ENCODE peak calls at places on chromosomes 7 and 10, in seven cellular contexts. Q is HCEC 1CT; B is AG10803; C is DMS 273 treated with DMSO at 0.1 percent for 48 hours; S is progenitor cell of endocrine pancreas; I is A172; A is effector CD4-positive, alpha-beta T cell. D is an unnamed sample.

GRCh38 chr10:84818956-84819355 is 490.6 kb downstream of the CCSER2 start:
- DNase-seq in B (no peak), S (no peak), A (no peak), C (no peak), I (no peak), Q (no peak), D (no peak)

GRCh38 chr10:23604613-23605012 is 165.7 kb downstream of the OTUD1 start:
- DNase-seq in B (no peak), C (no peak), A (no peak), I (no peak), S (no peak), Q (no peak), D (no peak)

GRCh38 chr10:44356139-44357115 is 28.5 kb downstream of the CXCL12 start:
- DNase-seq in A (no peak), B (no peak), I (no peak), S (no peak), C (no peak), Q (no peak), D (no peak)

GRCh38 chr10:32979041-32979440 is 21.0 kb upstream of the ITGB1 start:
- DNase-seq in I (no peak), A (no peak), C (no peak), B (peak), S (no peak), Q (peak), D (peak)

GRCh38 chr7:122199171-122199570 is 55.1 kb upstream of the AASS start:
- DNase-seq in Q (no peak), C (no peak), I (peak), S (no peak), A (no peak), B (no peak), D (peak)

GRCh38 chr10:17199351-17199804 is 2.1 kb downstream of the TRDMT1 start:
- DNase-seq in A (no peak), S (no peak), I (no peak), B (peak), C (peak), Q (peak), D (peak)

GRCh38 chr10:89352039-89352597 is 24.3 kb downstream of the IFIT3 start:
- DNase-seq in S (peak), A (no peak), B (peak), C (no peak), I (peak), Q (peak), D (peak)

GRCh38 chr7:38825721-38826440 is 83.1 kb downstream of the VPS41 start:
- DNase-seq in S (no peak), A (no peak), I (no peak), B (no peak), C (no peak), Q (no peak), D (peak)

GRCh38 chr7:137423321-137423720 is 79.8 kb upstream of the PTN start:
- DNase-seq in C (no peak), A (no peak), B (no peak), S (no peak), Q (peak), I (no peak), D (peak)

GRCh38 chr7:73893342-73894101 is 32.6 kb downstream of the TMEM270 start:
- DNase-seq in I (peak), C (peak), Q (no peak), A (no peak), S (no peak), B (peak), D (peak)

GRCh38 chr10:727162-727790 is 37.8 kb upstream of the DIP2C start:
- DNase-seq in I (no peak), S (no peak), A (no peak), Q (no peak), C (no peak), B (no peak), D (no peak)

GRCh38 chr10:29438271-29438670 is 149.4 kb downstream of the LYZL1 start:
- DNase-seq in B (no peak), C (no peak), A (no peak), I (peak), Q (peak), S (no peak), D (peak)

GRCh38 chr7:101870361-101871062 is 53.1 kb downstream of the CUX1 start:
- DNase-seq in I (no peak), A (no peak), Q (peak), C (no peak), B (no peak), S (no peak), D (peak)

GRCh38 chr7:96224682-96225081 is 97.2 kb downstream of the SLC25A13 start:
- DNase-seq in S (no peak), I (no peak), B (no peak), A (no peak), Q (peak), C (no peak), D (no peak)

GRCh38 chr10:94217431-94217830 is 145.3 kb downstream of the NOC3L start:
- DNase-seq in B (peak), Q (no peak), C (no peak), I (no peak), A (no peak), S (no peak), D (peak)

GRCh38 chr7:102279537-102280400 is 6.9 kb upstream of the SH2B2 start:
- DNase-seq in B (peak), I (peak), S (peak), A (peak), Q (peak), C (peak), D (peak)

GRCh38 chr7:138814806-138815332 is 16.9 kb upstream of the ATP6V0A4 start:
- DNase-seq in C (no peak), S (no peak), Q (no peak), B (no peak), A (no peak), I (no peak), D (no peak)

GRCh38 chr7:51019231-51019844 is 236.6 kb upstream of the GRB10 start:
- DNase-seq in I (peak), S (no peak), A (no peak), Q (peak), C (no peak), B (peak), D (peak)

GRCh38 chr7:149220534-149220933 is 18.9 kb upstream of the ZNF212 start:
- DNase-seq in Q (peak), A (no peak), B (peak), I (no peak), S (no peak), C (no peak), D (peak)

GRCh38 chr10:58791137-58791536 is 278.5 kb downstream of the BICC1 start:
- DNase-seq in C (no peak), I (no peak), A (no peak), S (no peak), B (peak), Q (peak), D (peak)

GRCh38 chr7:72805526-72806494 is 22.2 kb downstream of the TYW1B start:
- DNase-seq in S (no peak), A (no peak), B (peak), I (peak), Q (peak), C (no peak), D (peak)

GRCh38 chr7:140161047-140161446 is 15.7 kb downstream of the KDM7A start:
- DNase-seq in A (no peak), I (no peak), C (no peak), S (no peak), Q (no peak), B (no peak), D (no peak)

GRCh38 chr10:112456533-112456932 is 9.5 kb downstream of the VTI1A start:
- DNase-seq in Q (no peak), A (no peak), B (no peak), S (no peak), I (no peak), C (no peak), D (no peak)

GRCh38 chr10:131817866-131818509 is 82.8 kb upstream of the PPP2R2D start:
- DNase-seq in B (no peak), S (peak), I (no peak), A (no peak), C (no peak), Q (no peak), D (no peak)

GRCh38 chr10:88346151-88346977 is 236.8 kb downstream of the RNLS start:
- DNase-seq in C (no peak), I (no peak), S (no peak), Q (no peak), A (no peak), B (no peak), D (peak)

GRCh38 chr7:54824655-54825054 is 65.6 kb upstream of the SEC61G start:
- DNase-seq in Q (no peak), B (no peak), A (no peak), S (no peak), C (no peak), I (no peak), D (no peak)

GRCh38 chr7:89771003-89771636 is 383.1 kb upstream of the STEAP1 start:
- DNase-seq in B (no peak), C (no peak), Q (no peak), S (no peak), A (no peak), I (no peak), D (no peak)

GRCh38 chr10:8913720-8914119 is 859.2 kb downstream of the GATA3 start:
- DNase-seq in I (no peak), S (no peak), B (no peak), Q (peak), A (no peak), C (no peak), D (no peak)

D was measured in EH.